ENCODE peak calls at places on chromosomes 7 and 10, in four cellular contexts. S is thyroid gland, R is H54, L is prostate gland. W is an unnamed sample.

GRCh38 chr10:43237631-43238446 is 29.0 kb downstream of the RASGEF1A start:
- DNase-seq in L (no peak), R (no peak), S (no peak), W (no peak)

GRCh38 chr7:128791121-128791967 is 424 bp upstream of the CCDC136 start:
- DNase-seq in L (peak), R (peak), S (peak), W (peak)

GRCh38 chr7:6460303-6460702 is 12.5 kb upstream of the DAGLB start:
- DNase-seq in R (no peak), S (no peak), L (peak), W (no peak)

GRCh38 chr7:47449810-47450586 is 131.9 kb downstream of the TNS3 start:
- DNase-seq in R (no peak), L (no peak), S (no peak), W (no peak)

GRCh38 chr7:29285451-29285807 is 90.9 kb downstream of the CHN2 start:
- DNase-seq in S (no peak), L (no peak), R (peak), W (peak)

GRCh38 chr7:149620961-149621360 is 123.4 kb upstream of the ZNF746 start:
- DNase-seq in L (no peak), S (no peak), R (no peak), W (no peak)

GRCh38 chr10:28721318-28721717 is 44.0 kb downstream of the BAMBI start:
- DNase-seq in S (no peak), R (no peak), L (no peak), W (no peak)

GRCh38 chr7:84237533-84238173 is 43.1 kb upstream of the SEMA3A start:
- DNase-seq in R (peak), L (no peak), S (no peak), W (peak)

GRCh38 chr7:40437498-40437897 is 302.7 kb downstream of the SUGCT start:
- DNase-seq in R (peak), S (no peak), L (no peak), W (no peak)

GRCh38 chr10:63064706-63065105 is 68.4 kb upstream of the NRBF2 start:
- DNase-seq in S (no peak), L (no peak), R (no peak), W (no peak)

GRCh38 chr10:70131560-70131937 is 1.1 kb downstream of the AIFM2 start:
- DNase-seq in S (peak), L (no peak), R (no peak), W (no peak)

GRCh38 chr7:128042027-128042426 is 10.8 kb upstream of the LRRC4 start:
- DNase-seq in S (no peak), R (no peak), L (no peak), W (no peak)

GRCh38 chr10:64896582-64896981 is 1375.4 kb downstream of the REEP3 start:
- DNase-seq in L (no peak), S (no peak), R (no peak), W (no peak)

GRCh38 chr10:91167406-91167805 is 53.1 kb upstream of the PCGF5 start:
- DNase-seq in L (no peak), S (no peak), R (no peak), W (no peak)

GRCh38 chr7:138460176-138460648 is at the start of gene TRIM24:
- DNase-seq in L (no peak), S (no peak), R (no peak), W (peak)

GRCh38 chr10:1785835-1786234 is 48.5 kb upstream of the ADARB2 start:
- DNase-seq in R (no peak), S (no peak), L (no peak), W (no peak)

GRCh38 chr10:133405272-133405671 is 11.3 kb downstream of the MTG1 start:
- DNase-seq in S (no peak), L (no peak), R (no peak), W (no peak)

GRCh38 chr7:35816514-35816913 is 15.7 kb downstream of the SEPTIN7 start:
- DNase-seq in L (no peak), S (no peak), R (no peak), W (no peak)

GRCh38 chr10:133026171-133026570 is 61.6 kb upstream of the ADGRA1 start:
- DNase-seq in L (no peak), R (no peak), S (no peak), W (no peak)

GRCh38 chr10:7605565-7606295 is 61.0 kb downstream of the ITIH5 start:
- DNase-seq in R (no peak), L (no peak), S (no peak), W (no peak)

GRCh38 chr7:13467111-13467547 is 522.3 kb downstream of the ETV1 start:
- DNase-seq in R (no peak), L (no peak), S (no peak), W (no peak)

GRCh38 chr10:118835682-118836326 is 81.0 kb upstream of the CACUL1 start:
- DNase-seq in R (no peak), L (peak), S (peak), W (peak)

GRCh38 chr10:97399843-97400545 is 1.1 kb downstream of the RRP12 start:
- DNase-seq in R (peak), S (no peak), L (peak), W (peak)

GRCh38 chr10:84224411-84225028 is 824 bp downstream of the LRIT2 start:
- DNase-seq in R (no peak), S (no peak), L (no peak), W (no peak)

GRCh38 chr10:132547421-132547861 is 9.9 kb downstream of the INPP5A start:
- DNase-seq in L (no peak), R (no peak), S (peak), W (no peak)

GRCh38 chr7:151087247-151088018 is 1.2 kb downstream of the AGAP3 start:
- DNase-seq in L (peak), R (peak), S (peak), W (no peak)

GRCh38 chr7:107644704-107645083 is 15.9 kb upstream of the SLC26A4 start:
- DNase-seq in R (no peak), L (no peak), S (no peak), W (no peak)

GRCh38 chr10:103969857-103970627 is 3.1 kb downstream of the SLK start:
- DNase-seq in S (no peak), L (no peak), R (no peak), W (no peak)

GRCh38 chr7:83001362-83002040 is 161.2 kb downstream of the PCLO start:
- DNase-seq in S (no peak), L (no peak), R (peak), W (no peak)

GRCh38 chr10:30438016-30438850 is 4.2 kb downstream of the MAP3K8 start:
- DNase-seq in R (no peak), S (no peak), L (no peak), W (no peak)

GRCh38 chr10:116828121-116828520 is 21.2 kb upstream of the ENO4 start:
- DNase-seq in R (no peak), L (no peak), S (no peak), W (no peak)

GRCh38 chr10:126063353-126063791 is 167.0 kb downstream of the FANK1 start:
- DNase-seq in S (no peak), R (no peak), L (no peak), W (no peak)

GRCh38 chr7:18890134-18890533 is 227.3 kb downstream of the TWIST1 start:
- DNase-seq in S (no peak), L (no peak), R (peak), W (no peak)
- TF ChIP-seq POLR2A in S (no peak), L (no peak), R (no peak), W (no peak)

GRCh38 chr7:27151945-27152815 is at the start of gene HOXA3:
- DNase-seq in R (no peak), S (no peak), L (no peak), W (no peak)

GRCh38 chr7:27148776-27149641 is 1.4 kb upstream of the HOXA6 start:
- DNase-seq in S (no peak), L (no peak), R (no peak), W (no peak)

GRCh38 chr7:27151341-27151944 is 940 bp downstream of the HOXA3 start:
- DNase-seq in R (no peak), S (no peak), L (no peak), W (no peak)

GRCh38 chr7:27149817-27150567 is 2.4 kb downstream of the HOXA3 start:
- DNase-seq in R (no peak), S (no peak), L (peak), W (no peak)

GRCh38 chr7:27150568-27151340 is 1.6 kb downstream of the HOXA3 start:
- DNase-seq in R (peak), L (peak), S (peak), W (peak)
- TF ChIP-seq POLR2A in R (no peak), L (peak), S (no peak), W (peak)

GRCh38 chr10:23968296-23968695 is 240.6 kb upstream of the KIAA1217 start:
- DNase-seq in R (no peak), L (no peak), S (no peak), W (no peak)
- TF ChIP-seq POLR2A in R (no peak), L (no peak), S (no peak), W (no peak)

GRCh38 chr10:122850705-122851640 is 5.3 kb upstream of the CUZD1 start:
- DNase-seq in R (no peak), L (no peak), S (no peak), W (no peak)

GRCh38 chr10:122845783-122846332 is at the start of gene CUZD1:
- DNase-seq in R (no peak), L (no peak), S (no peak), W (no peak)

GRCh38 chr10:122849900-122850605 is 4.4 kb upstream of the CUZD1 start:
- DNase-seq in R (no peak), S (no peak), L (no peak), W (peak)

GRCh38 chr10:122849090-122849489 is 3.4 kb upstream of the CUZD1 start:
- DNase-seq in S (no peak), L (no peak), R (no peak), W (no peak)

GRCh38 chr10:122847782-122848604 is 2.3 kb upstream of the CUZD1 start:
- DNase-seq in S (no peak), L (no peak), R (no peak), W (no peak)
- TF ChIP-seq POLR2A in S (no peak), L (no peak), R (no peak), W (no peak)

DNA sequence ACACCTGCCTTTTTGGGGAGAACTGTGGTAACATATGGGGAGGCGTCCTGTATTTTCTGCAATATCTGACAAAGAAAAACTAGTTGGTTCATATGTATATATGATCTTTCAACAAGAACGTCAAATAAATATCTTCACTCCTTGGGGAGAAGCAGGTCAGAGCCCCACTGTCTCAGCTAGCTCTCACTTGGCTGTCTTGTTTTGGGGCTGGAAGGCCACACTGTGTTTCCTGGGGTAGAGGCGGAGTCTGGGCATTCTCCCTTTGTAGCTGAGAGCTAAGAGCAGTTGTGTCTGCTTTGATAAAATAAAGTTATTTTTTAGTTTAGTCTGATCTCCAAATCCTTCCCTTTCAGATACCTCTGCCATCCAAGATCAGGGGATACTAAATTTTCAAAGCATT is 83.9 kb upstream of the IGFBP3 start:
- DNase-seq in L (no peak), S (no peak), R (no peak), W (no peak)
- TF ChIP-seq POLR2A in L (no peak), S (no peak), R (no peak), W (no peak)